ENCODE peak calls at places on chromosomes 2 and 18, in five cellular contexts. B is astrocyte, V is AG04450, R is cardiac muscle cell, Z is ovary. C is an unnamed sample.

GRCh38 chr2:152627010-152627957 is 90.0 kb downstream of the PRPF40A start:
- DNase-seq in B (peak; percentile 38), V (no peak), R (peak; percentile 28), Z (no peak), C (no peak)

GRCh38 chr18:36700955-36701354 is 127.8 kb downstream of the TPGS2 start:
- DNase-seq in B (no peak), V (no peak), R (no peak), Z (no peak), C (no peak)

GRCh38 chr2:11658623-11659475 is 11.1 kb downstream of the NTSR2 start:
- DNase-seq in B (no peak), V (no peak), R (no peak), Z (no peak), C (no peak)

GRCh38 chr18:42525905-42526304 is 570.9 kb downstream of the PIK3C3 start:
- DNase-seq in B (no peak), V (no peak), R (no peak), Z (no peak), C (no peak)

GRCh38 chr2:200369886-200370285 is 63.4 kb downstream of the SPATS2L start:
- DNase-seq in B (no peak), V (no peak), R (no peak), Z (no peak), C (no peak)

GRCh38 chr18:79403723-79404566 is 8.2 kb downstream of the NFATC1 start:
- DNase-seq in B (no peak), V (no peak), R (no peak), Z (no peak), C (no peak)

GRCh38 chr2:160666019-160666676 is 172.5 kb upstream of the RBMS1 start:
- DNase-seq in B (peak; percentile 99), V (peak; percentile 82), R (peak; percentile 27), Z (peak; percentile 29), C (peak; percentile 24)

GRCh38 chr2:71725836-71726235 is 272.5 kb downstream of the DYSF start:
- DNase-seq in B (no peak), V (no peak), R (no peak), Z (no peak), C (no peak)

GRCh38 chr18:55421612-55422381 is 166.2 kb downstream of the TCF4 start:
- DNase-seq in B (peak; percentile 53), V (no peak), R (no peak), Z (peak; percentile 44), C (no peak)

GRCh38 chr2:144133881-144134280 is 386.0 kb downstream of the ZEB2 start:
- DNase-seq in B (no peak), V (no peak), R (no peak), Z (no peak), C (no peak)

GRCh38 chr2:235774153-235774552 is 280.3 kb downstream of the AGAP1 start:
- DNase-seq in B (no peak), V (no peak), R (no peak), Z (no peak), C (no peak)

GRCh38 chr18:23668731-23669130 is 6.0 kb upstream of the ANKRD29 start:
- DNase-seq in B (no peak), V (no peak), R (no peak), Z (no peak), C (no peak)

GRCh38 chr18:13800505-13801259 is 23.3 kb upstream of the MC5R start:
- DNase-seq in B (peak; percentile 25), V (no peak), R (peak; percentile 82), Z (peak; percentile 27), C (peak; percentile 70)

GRCh38 chr2:57376985-57377384 is 669.6 kb upstream of the VRK2 start:
- DNase-seq in B (no peak), V (no peak), R (peak; percentile 30), Z (no peak), C (no peak)

GRCh38 chr2:235988271-235989015 is 179.7 kb downstream of the GBX2 start:
- DNase-seq in B (no peak), V (no peak), R (no peak), Z (no peak), C (no peak)

GRCh38 chr2:136211671-136212070 is 93.7 kb upstream of the CXCR4 start:
- DNase-seq in B (no peak), V (no peak), R (no peak), Z (no peak), C (no peak)

GRCh38 chr2:46319711-46320110 is 22.5 kb downstream of the EPAS1 start:
- DNase-seq in B (no peak), V (no peak), R (no peak), Z (no peak), C (no peak)

GRCh38 chr2:28659127-28659526 is 92.5 kb upstream of the PPP1CB start:
- DNase-seq in B (no peak), V (no peak), R (no peak), Z (no peak), C (no peak)

GRCh38 chr2:236180831-236181453 is 12.8 kb upstream of the GBX2 start:
- DNase-seq in B (peak; percentile 41), V (peak; percentile 33), R (peak; percentile 78), Z (peak; percentile 57), C (peak; percentile 63)

GRCh38 chr2:164657129-164657528 is 35.8 kb upstream of the GRB14 start:
- DNase-seq in B (peak; percentile 99), V (peak; percentile 13), R (no peak), Z (no peak), C (no peak)

GRCh38 chr2:206435738-206436137 is 7.6 kb upstream of the ADAM23 start:
- DNase-seq in B (no peak), V (no peak), R (no peak), Z (no peak), C (peak; percentile 40)

GRCh38 chr2:75562513-75562864 is 1.8 kb upstream of the EVA1A start:
- DNase-seq in B (peak; percentile 53), V (no peak), R (no peak), Z (no peak), C (no peak)

GRCh38 chr2:128413718-128414341 is 95.2 kb upstream of the HS6ST1 start:
- DNase-seq in B (no peak), V (no peak), R (no peak), Z (no peak), C (peak; percentile 42)

GRCh38 chr18:58800582-58800981 is 64.1 kb upstream of the ZNF532 start:
- DNase-seq in B (no peak), V (no peak), R (no peak), Z (no peak), C (no peak)

GRCh38 chr2:61181382-61182058 is 19.5 kb downstream of the C2orf74 start:
- DNase-seq in B (no peak), V (no peak), R (no peak), Z (no peak), C (no peak)

GRCh38 chr2:235659767-235660322 is 166.0 kb downstream of the AGAP1 start:
- DNase-seq in B (peak; percentile 94), V (peak; percentile 66), R (no peak), Z (peak; percentile 73), C (no peak)

GRCh38 chr2:55880416-55881143 is 43.0 kb downstream of the EFEMP1 start:
- DNase-seq in B (no peak), V (no peak), R (no peak), Z (no peak), C (no peak)

GRCh38 chr2:84302513-84303412 is 156.3 kb downstream of the SUCLG1 start:
- DNase-seq in B (peak; percentile 11), V (no peak), R (peak; percentile 80), Z (no peak), C (peak; percentile 45)

GRCh38 chr2:73821227-73821626 is 7.5 kb upstream of the STAMBP start:
- DNase-seq in B (no peak), V (no peak), R (no peak), Z (no peak), C (no peak)

GRCh38 chr2:208466133-208466919 is 59.7 kb downstream of the PTH2R start:
- DNase-seq in B (no peak), V (no peak), R (peak; percentile 72), Z (no peak), C (peak; percentile 13)

GRCh38 chr2:11701831-11702301 is 31.9 kb upstream of the NTSR2 start:
- DNase-seq in B (no peak), V (no peak), R (no peak), Z (no peak), C (peak; percentile 70)

GRCh38 chr2:231640646-231641111 is 48.0 kb downstream of the TEX44 start:
- DNase-seq in B (no peak), V (no peak), R (no peak), Z (peak; percentile 52), C (peak; percentile 75)

GRCh38 chr18:3906072-3906471 is 456.1 kb downstream of the TGIF1 start:
- DNase-seq in B (peak; percentile 18), V (no peak), R (no peak), Z (no peak), C (no peak)

GRCh38 chr18:73119574-73119973 is 251.8 kb upstream of the NETO1 start:
- DNase-seq in B (no peak), V (no peak), R (no peak), Z (no peak), C (no peak)
- H3K27ac ChIP-seq in B (no peak overlapping the region), V (no peak overlapping the region), R (no peak overlapping the region), Z (no peak overlapping the region), C (no peak overlapping the region)

GRCh38 chr18:7565677-7566076 is 1.4 kb upstream of the PTPRM start:
- DNase-seq in B (no peak), V (no peak), R (no peak), Z (no peak), C (no peak)

GRCh38 chr18:7568426-7568825 is 1.3 kb downstream of the PTPRM start:
- DNase-seq in B (peak; percentile 25), V (no peak), R (peak; percentile 84), Z (peak; percentile 58), C (peak; percentile 23)

GRCh38 chr18:7566587-7567486 is at the start of gene PTPRM:
- DNase-seq in B (peak; percentile 61), V (no peak), R (peak; percentile 94), Z (peak; percentile 86), C (peak; percentile 87)

GRCh38 chr18:7567487-7568425 is 640 bp downstream of the PTPRM start:
- DNase-seq in B (peak; percentile 65), V (no peak), R (peak; percentile 75), Z (peak; percentile 54), C (peak; percentile 61)

DNA sequence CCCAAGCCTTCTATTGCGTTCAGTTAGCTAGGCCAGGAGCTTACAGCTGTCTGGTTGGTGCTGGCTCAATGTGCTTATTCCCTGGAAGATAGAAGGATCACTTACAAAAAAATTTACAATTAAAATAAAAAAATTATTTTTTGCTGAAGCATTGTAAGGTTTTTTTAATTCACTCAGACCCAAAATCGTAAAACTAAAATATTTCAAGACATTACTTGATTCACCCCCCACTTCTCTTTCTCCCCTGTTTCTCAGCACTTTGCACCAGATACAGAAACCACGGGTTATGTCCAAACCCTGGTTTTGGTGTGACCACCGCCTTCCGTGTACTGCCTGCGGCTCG is 901 bp upstream of the PTPRM start:
- DNase-seq in B (no peak), V (no peak), R (peak; percentile 26), Z (no peak), C (no peak)
- H3K27me3 ChIP-seq in B (no peaks in the 10 kb centered on the region), V (no peaks in the 10 kb centered on the region), R (no peaks in the 10 kb centered on the region), Z (no peaks in the 10 kb centered on the region), C (no peaks in the 10 kb centered on the region)

DNA sequence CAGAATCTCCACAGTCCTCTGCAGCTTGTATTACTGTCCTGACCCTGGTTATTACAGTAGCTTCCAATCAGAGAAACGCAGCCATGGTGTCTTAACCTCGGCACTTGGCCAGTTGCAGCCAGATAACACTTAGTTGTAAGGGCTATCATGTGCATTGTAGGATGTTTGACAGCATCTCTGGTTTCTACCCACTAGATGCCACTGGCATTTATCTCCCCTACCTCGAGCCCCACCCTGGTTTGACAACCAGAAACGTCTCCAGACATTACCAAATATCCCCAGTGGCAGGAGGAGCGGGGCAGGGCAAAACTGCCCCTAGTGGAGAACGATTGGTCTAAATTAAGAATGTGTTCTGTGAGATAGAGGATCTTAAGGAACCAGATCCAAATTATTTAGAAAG is 13.1 kb downstream of the DSG2 start:
- DNase-seq in B (no peak), V (no peak), R (no peak), Z (no peak), C (no peak)
- H3K27ac ChIP-seq in B (no peak overlapping the region), V (no peak overlapping the region), R (no peak overlapping the region), Z (no peak overlapping the region), C (no peak overlapping the region)

GRCh38 chr2:176181551-176181950 is 6.9 kb upstream of the HOXD1 start:
- DNase-seq in B (no peak), V (no peak), R (no peak), Z (no peak), C (no peak)
- H3K27me3 ChIP-seq in B (peaks cover 46% of the 10 kb centered on the region), V (peaks cover 44% of the 10 kb centered on the region), R (peaks cover 100% of the 10 kb centered on the region), Z (no peaks in the 10 kb centered on the region), C (peaks cover 3% of the 10 kb centered on the region)

C was measured in adrenal gland.